ENCODE peak calls at places on chromosomes 11 and 22, in five cellular contexts. One of them, this sample, is unnamed.
A peak's percentile ranks its signal among the peaks of the same experiment; 100 is the strongest.

GRCh38 chr11:120546312-120547205 is 35.0 kb downstream of the GRIK4 start:
- DNase-seq in suprapubic skin: peak; percentile 78
- DNase-seq in astrocyte of the cerebellum: peak; percentile 91
- DNase-seq in astrocyte of the spinal cord: peak; percentile 94
- DNase-seq in KBM-7: no peak
- DNase-seq in this sample: peak; percentile 97

GRCh38 chr22:32473388-32473952 is 1.1 kb upstream of the FBXO7 start:
- DNase-seq in astrocyte of the spinal cord: peak; percentile 76
- DNase-seq in astrocyte of the cerebellum: peak; percentile 66
- DNase-seq in KBM-7: peak; percentile 91
- DNase-seq in suprapubic skin: peak; percentile 61
- DNase-seq in this sample: peak; percentile 71

GRCh38 chr11:67071420-67072284 is 15.0 kb downstream of the RHOD start:
- DNase-seq in astrocyte of the cerebellum: peak; percentile 38
- DNase-seq in suprapubic skin: no peak
- DNase-seq in astrocyte of the spinal cord: peak; percentile 74
- DNase-seq in KBM-7: peak; percentile 70
- DNase-seq in this sample: peak; percentile 62

GRCh38 chr22:44600386-44600785 is 101.6 kb upstream of the PRR5 start:
- DNase-seq in KBM-7: peak; percentile 61
- DNase-seq in astrocyte of the cerebellum: no peak
- DNase-seq in astrocyte of the spinal cord: no peak
- DNase-seq in suprapubic skin: no peak
- DNase-seq in this sample: no peak

GRCh38 chr22:29269731-29270474 is 1.8 kb downstream of the EWSR1 start:
- DNase-seq in astrocyte of the cerebellum: no peak
- DNase-seq in suprapubic skin: no peak
- DNase-seq in astrocyte of the spinal cord: peak; percentile 31
- DNase-seq in KBM-7: peak; percentile 15
- DNase-seq in this sample: peak; percentile 19

GRCh38 chr22:38071421-38072321 is 12.3 kb downstream of the SLC16A8 start:
- DNase-seq in astrocyte of the spinal cord: no peak
- DNase-seq in suprapubic skin: no peak
- DNase-seq in astrocyte of the cerebellum: no peak
- DNase-seq in KBM-7: no peak
- DNase-seq in this sample: no peak

GRCh38 chr11:93775289-93775688 is 8.8 kb upstream of the MED17 start:
- DNase-seq in suprapubic skin: no peak
- DNase-seq in KBM-7: peak; percentile 51
- DNase-seq in astrocyte of the cerebellum: no peak
- DNase-seq in astrocyte of the spinal cord: no peak
- DNase-seq in this sample: peak; percentile 48

GRCh38 chr11:120061761-120062560 is 76.0 kb downstream of the TRIM29 start:
- DNase-seq in KBM-7: no peak
- DNase-seq in suprapubic skin: peak; percentile 43
- DNase-seq in astrocyte of the cerebellum: no peak
- DNase-seq in astrocyte of the spinal cord: no peak
- DNase-seq in this sample: no peak

GRCh38 chr11:2930705-2931415 is 1.6 kb upstream of the PHLDA2 start:
- DNase-seq in KBM-7: no peak
- DNase-seq in astrocyte of the cerebellum: no peak
- DNase-seq in suprapubic skin: peak; percentile 81
- DNase-seq in astrocyte of the spinal cord: peak; percentile 54
- DNase-seq in this sample: peak; percentile 84

GRCh38 chr22:37260939-37261338 is 16.9 kb upstream of the RAC2 start:
- DNase-seq in astrocyte of the cerebellum: no peak
- DNase-seq in suprapubic skin: no peak
- DNase-seq in astrocyte of the spinal cord: peak; percentile 38
- DNase-seq in KBM-7: peak; percentile 67
- DNase-seq in this sample: peak; percentile 57

GRCh38 chr22:23233746-23234408 is 53.6 kb downstream of the BCR start:
- DNase-seq in astrocyte of the cerebellum: no peak
- DNase-seq in suprapubic skin: no peak
- DNase-seq in KBM-7: no peak
- DNase-seq in astrocyte of the spinal cord: peak; percentile 77
- DNase-seq in this sample: peak; percentile 8

GRCh38 chr22:20131856-20132685 is 467 bp downstream of the ZDHHC8 start:
- DNase-seq in KBM-7: no peak
- DNase-seq in astrocyte of the cerebellum: no peak
- DNase-seq in astrocyte of the spinal cord: no peak
- DNase-seq in suprapubic skin: no peak
- DNase-seq in this sample: no peak

GRCh38 chr22:28922540-28923244 is 39.3 kb downstream of the ZNRF3 start:
- DNase-seq in astrocyte of the cerebellum: no peak
- DNase-seq in suprapubic skin: no peak
- DNase-seq in astrocyte of the spinal cord: no peak
- DNase-seq in KBM-7: no peak
- DNase-seq in this sample: no peak

GRCh38 chr11:16611395-16612233 is 126.8 kb upstream of the C11orf58 start:
- DNase-seq in suprapubic skin: no peak
- DNase-seq in astrocyte of the cerebellum: no peak
- DNase-seq in KBM-7: no peak
- DNase-seq in astrocyte of the spinal cord: no peak
- DNase-seq in this sample: no peak

GRCh38 chr22:44347098-44347497 is 34.3 kb upstream of the SHISAL1 start:
- DNase-seq in suprapubic skin: no peak
- DNase-seq in astrocyte of the spinal cord: no peak
- DNase-seq in KBM-7: no peak
- DNase-seq in astrocyte of the cerebellum: no peak
- DNase-seq in this sample: no peak

GRCh38 chr11:111598546-111598945 is 3.7 kb upstream of the SIK2 start:
- DNase-seq in astrocyte of the spinal cord: no peak
- DNase-seq in suprapubic skin: no peak
- DNase-seq in astrocyte of the cerebellum: no peak
- DNase-seq in KBM-7: no peak
- DNase-seq in this sample: no peak

GRCh38 chr22:45473626-45474237 is 29.0 kb upstream of the FBLN1 start:
- DNase-seq in suprapubic skin: no peak
- DNase-seq in astrocyte of the spinal cord: peak; percentile 48
- DNase-seq in KBM-7: no peak
- DNase-seq in astrocyte of the cerebellum: no peak
- DNase-seq in this sample: no peak

GRCh38 chr11:23543651-23544216 is 683.5 kb upstream of the CCDC179 start:
- DNase-seq in astrocyte of the spinal cord: no peak
- DNase-seq in KBM-7: peak; percentile 4
- DNase-seq in astrocyte of the cerebellum: no peak
- DNase-seq in suprapubic skin: no peak
- DNase-seq in this sample: no peak

GRCh38 chr11:29914203-29914930 is 102.5 kb downstream of the KCNA4 start:
- DNase-seq in astrocyte of the cerebellum: no peak
- DNase-seq in astrocyte of the spinal cord: no peak
- DNase-seq in suprapubic skin: no peak
- DNase-seq in KBM-7: no peak
- DNase-seq in this sample: no peak

GRCh38 chr11:120063686-120064340 is 74.1 kb downstream of the TRIM29 start:
- DNase-seq in KBM-7: no peak
- DNase-seq in astrocyte of the spinal cord: no peak
- DNase-seq in astrocyte of the cerebellum: no peak
- DNase-seq in suprapubic skin: peak; percentile 22
- DNase-seq in this sample: no peak

GRCh38 chr11:109697140-109697843 is 275.3 kb downstream of the C11orf87 start:
- DNase-seq in astrocyte of the cerebellum: peak; percentile 34
- DNase-seq in astrocyte of the spinal cord: peak; percentile 57
- DNase-seq in suprapubic skin: no peak
- DNase-seq in KBM-7: peak; percentile 40
- DNase-seq in this sample: peak; percentile 64

GRCh38 chr22:46737105-46737975 is 712 bp downstream of the CERK start:
- DNase-seq in astrocyte of the cerebellum: no peak
- DNase-seq in suprapubic skin: no peak
- DNase-seq in KBM-7: peak; percentile 50
- DNase-seq in astrocyte of the spinal cord: peak; percentile 47
- DNase-seq in this sample: peak; percentile 5

GRCh38 chr11:7332962-7333361 is 81.3 kb downstream of the SYT9 start:
- DNase-seq in suprapubic skin: no peak
- DNase-seq in astrocyte of the spinal cord: no peak
- DNase-seq in astrocyte of the cerebellum: no peak
- DNase-seq in KBM-7: no peak
- DNase-seq in this sample: no peak

GRCh38 chr11:36361901-36362391 is 65.9 kb downstream of the PRR5L start:
- DNase-seq in astrocyte of the cerebellum: peak; percentile 58
- DNase-seq in suprapubic skin: peak; percentile 66
- DNase-seq in KBM-7: no peak
- DNase-seq in astrocyte of the spinal cord: peak; percentile 95
- DNase-seq in this sample: peak; percentile 40

GRCh38 chr22:50530280-50530856 is 556 bp upstream of the TYMP start:
- DNase-seq in astrocyte of the spinal cord: peak; percentile 58
- DNase-seq in KBM-7: no peak
- DNase-seq in suprapubic skin: peak; percentile 94
- DNase-seq in astrocyte of the cerebellum: no peak
- DNase-seq in this sample: peak; percentile 68

GRCh38 chr22:22974156-22974555 is 86.5 kb downstream of the IGLL5 start:
- DNase-seq in astrocyte of the cerebellum: no peak
- DNase-seq in KBM-7: no peak
- DNase-seq in astrocyte of the spinal cord: no peak
- DNase-seq in suprapubic skin: no peak
- DNase-seq in this sample: no peak

GRCh38 chr11:11532574-11532973 is 89.2 kb downstream of the GALNT18 start:
- DNase-seq in astrocyte of the spinal cord: peak; percentile 55
- DNase-seq in astrocyte of the cerebellum: peak; percentile 31
- DNase-seq in suprapubic skin: no peak
- DNase-seq in KBM-7: no peak
- DNase-seq in this sample: no peak

GRCh38 chr11:66346476-66347424 is 679 bp downstream of the B4GAT1 start:
- DNase-seq in suprapubic skin: no peak
- DNase-seq in KBM-7: no peak
- DNase-seq in astrocyte of the cerebellum: no peak
- DNase-seq in astrocyte of the spinal cord: peak; percentile 22
- DNase-seq in this sample: no peak

GRCh38 chr11:76077575-76078150 is 128.6 kb downstream of the WNT11 start:
- DNase-seq in astrocyte of the cerebellum: no peak
- DNase-seq in suprapubic skin: no peak
- DNase-seq in astrocyte of the spinal cord: peak; percentile 23
- DNase-seq in KBM-7: peak; percentile 23
- DNase-seq in this sample: no peak

GRCh38 chr22:46592390-46592872 is 27.8 kb upstream of the GRAMD4 start:
- DNase-seq in astrocyte of the spinal cord: peak; percentile 97
- DNase-seq in astrocyte of the cerebellum: peak; percentile 97
- DNase-seq in suprapubic skin: no peak
- DNase-seq in KBM-7: peak; percentile 71
- DNase-seq in this sample: peak; percentile 31

GRCh38 chr11:46918778-46919513 is 596 bp upstream of the LRP4 start:
- DNase-seq in suprapubic skin: no peak
- DNase-seq in astrocyte of the cerebellum: no peak
- DNase-seq in KBM-7: no peak
- DNase-seq in astrocyte of the spinal cord: no peak
- DNase-seq in this sample: no peak

GRCh38 chr11:84413547-84413946 is 1127.4 kb upstream of the CCDC90B start:
- DNase-seq in KBM-7: no peak
- DNase-seq in suprapubic skin: no peak
- DNase-seq in astrocyte of the spinal cord: no peak
- DNase-seq in astrocyte of the cerebellum: no peak
- DNase-seq in this sample: no peak

GRCh38 chr11:110376711-110377324 is 52.9 kb upstream of the FDX1 start:
- DNase-seq in KBM-7: peak; percentile 86
- DNase-seq in suprapubic skin: peak; percentile 81
- DNase-seq in astrocyte of the cerebellum: peak; percentile 92
- DNase-seq in astrocyte of the spinal cord: peak; percentile 90
- DNase-seq in this sample: peak; percentile 91

GRCh38 chr11:3807856-3808845 is at the start of gene PGAP2:
- DNase-seq in suprapubic skin: peak; percentile 79
- DNase-seq in astrocyte of the cerebellum: no peak
- DNase-seq in astrocyte of the spinal cord: peak; percentile 31
- DNase-seq in KBM-7: peak; percentile 85
- DNase-seq in this sample: peak; percentile 73